ENCODE peak calls at places on chromosome 16, in six cellular contexts. S is H1, P is SK-N-SH, Y is HCT116, Q is GM12878, X is HepG2. D is an unnamed sample.

GRCh38 chr16:75247249-75247648 is 4.2 kb downstream of the BCAR1 start:
- DNase-seq in P (no peak), S (no peak), Y (no peak), Q (no peak), X (no peak), D (no peak)

GRCh38 chr16:81531415-81531814 is 86.8 kb downstream of the CMIP start:
- DNase-seq in Q (no peak), Y (no peak), P (no peak), S (no peak), X (no peak), D (no peak)

GRCh38 chr16:72946474-72947194 is 101.3 kb downstream of the ZFHX3 start:
- DNase-seq in P (no peak), S (no peak), Q (no peak), Y (no peak), X (no peak), D (no peak)

GRCh38 chr16:58850627-58851024 is 116.5 kb upstream of the GOT2 start:
- DNase-seq in P (no peak), S (no peak), Q (no peak), Y (no peak), X (no peak), D (no peak)

GRCh38 chr16:4795181-4795827 is at the start of gene SMIM22:
- DNase-seq in Y (no peak), Q (no peak), P (peak), X (no peak), S (no peak), D (no peak)

GRCh38 chr16:85523602-85524364 is 89.3 kb upstream of the GSE1 start:
- DNase-seq in P (peak), Y (no peak), Q (no peak), S (peak), X (peak), D (peak)

GRCh38 chr16:29675811-29676643 is 3.0 kb upstream of the QPRT start:
- DNase-seq in Y (peak), P (peak), Q (no peak), S (no peak), X (peak), D (peak)

GRCh38 chr16:68707341-68708152 is 29.5 kb upstream of the CDH1 start:
- DNase-seq in Q (no peak), S (peak), Y (peak), P (no peak), X (peak), D (no peak)

GRCh38 chr16:3879258-3879886 is 1.1 kb downstream of the CREBBP start:
- DNase-seq in Y (no peak), Q (no peak), S (no peak), X (no peak), P (peak), D (no peak)

GRCh38 chr16:30033270-30033669 is 2.2 kb upstream of the TLCD3B start:
- DNase-seq in P (no peak), Y (no peak), X (no peak), Q (no peak), S (no peak), D (no peak)

GRCh38 chr16:61595605-61596004 is 440.6 kb downstream of the CDH8 start:
- DNase-seq in X (peak), Q (no peak), P (no peak), Y (no peak), S (no peak), D (no peak)

GRCh38 chr16:76796978-76797377 is 394.0 kb upstream of the MON1B start:
- DNase-seq in Q (no peak), S (no peak), P (no peak), Y (no peak), X (no peak), D (no peak)

GRCh38 chr16:50642349-50642748 is 38.8 kb downstream of the SNX20 start:
- DNase-seq in X (peak), S (no peak), Q (no peak), P (no peak), Y (no peak), D (no peak)

GRCh38 chr16:27824786-27825185 is 238.7 kb downstream of the GSG1L start:
- DNase-seq in Q (no peak), X (no peak), P (no peak), S (no peak), Y (no peak), D (no peak)

GRCh38 chr16:88062341-88062861 is 111.2 kb downstream of the BANP start:
- DNase-seq in Y (no peak), Q (no peak), P (peak), X (no peak), S (no peak), D (no peak)

GRCh38 chr16:78122774-78123315 is 23.4 kb downstream of the WWOX start:
- DNase-seq in S (no peak), Q (no peak), Y (peak), X (peak), P (peak), D (peak)

GRCh38 chr16:24049113-24049512 is 207.0 kb upstream of the CACNG3 start:
- DNase-seq in X (no peak), Y (no peak), P (no peak), Q (no peak), S (no peak), D (no peak)

GRCh38 chr16:67779256-67780014 is 26.9 kb downstream of the RANBP10 start:
- DNase-seq in S (no peak), X (no peak), Y (no peak), Q (no peak), P (no peak), D (no peak)

GRCh38 chr16:57213462-57213861 is 27.3 kb downstream of the RSPRY1 start:
- DNase-seq in Q (no peak), Y (no peak), P (no peak), X (no peak), S (no peak), D (no peak)

GRCh38 chr16:54935411-54936085 is 4.9 kb downstream of the IRX5 start:
- DNase-seq in Q (no peak), Y (no peak), P (no peak), S (no peak), X (no peak), D (peak)

GRCh38 chr16:57985204-57986121 is 14.5 kb upstream of the CNGB1 start:
- DNase-seq in Y (no peak), Q (no peak), P (peak), X (no peak), S (no peak), D (no peak)

GRCh38 chr16:75323198-75323597 is 71.8 kb upstream of the BCAR1 start:
- DNase-seq in Q (no peak), X (no peak), P (no peak), Y (no peak), S (no peak), D (no peak)

GRCh38 chr16:17748005-17748719 is 277.4 kb upstream of the XYLT1 start:
- DNase-seq in X (no peak), Y (no peak), P (peak), Q (no peak), S (peak), D (no peak)

GRCh38 chr16:50368410-50369132 is at the start of gene BRD7:
- DNase-seq in Q (no peak), S (no peak), X (peak), Y (no peak), P (peak), D (no peak)

GRCh38 chr16:53892155-53892554 is 188.2 kb downstream of the FTO start:
- DNase-seq in S (no peak), Y (peak), P (peak), X (peak), Q (no peak), D (no peak)

GRCh38 chr16:72105978-72106377 is 12.3 kb downstream of the DHX38 start:
- DNase-seq in Y (no peak), S (no peak), X (no peak), P (no peak), Q (no peak), D (no peak)

GRCh38 chr16:80489173-80489572 is 51.6 kb upstream of the DYNLRB2 start:
- DNase-seq in Y (no peak), P (no peak), X (no peak), Q (no peak), S (no peak), D (no peak)

GRCh38 chr16:89257281-89257731 is 39.8 kb downstream of the ZNF778 start:
- DNase-seq in Y (no peak), Q (no peak), P (peak), X (no peak), S (no peak), D (no peak)
- TF ChIP-seq JUND in Y (no peak), Q (no peak), P (no peak), X (no peak), S (no peak), D (no peak)

DNA sequence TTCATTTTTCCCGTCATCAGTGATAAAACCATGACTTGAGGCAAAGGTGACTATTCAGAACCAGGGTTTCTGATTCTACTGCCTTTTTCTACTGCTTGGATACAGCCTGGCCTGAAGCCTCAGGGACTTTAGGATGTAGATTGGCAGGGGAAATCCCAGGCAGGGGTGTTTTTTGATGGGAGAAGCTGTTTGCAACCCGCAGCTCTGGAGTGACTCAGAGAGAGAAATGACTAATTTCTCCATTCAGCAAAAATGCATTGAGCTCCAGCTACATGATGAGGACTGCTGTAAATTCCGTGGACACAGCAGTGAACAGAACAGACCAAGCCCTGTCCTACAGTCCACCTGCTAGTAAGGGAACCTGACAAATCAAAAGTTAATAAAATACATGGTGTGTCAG is 560.6 kb downstream of the CDH13 start:
- DNase-seq in Y (no peak), P (no peak), Q (no peak), X (no peak), S (no peak), D (no peak)
- TF ChIP-seq JUND in Y (no peak), P (peak), Q (no peak), X (no peak), S (no peak), D (no peak)

GRCh38 chr16:89093602-89094251 is at the start of gene ACSF3:
- DNase-seq in S (no peak), Q (no peak), X (no peak), Y (no peak), P (peak), D (peak)
- TF ChIP-seq JUND in S (no peak), Q (no peak), X (no peak), Y (no peak), P (no peak), D (no peak)

DNA sequence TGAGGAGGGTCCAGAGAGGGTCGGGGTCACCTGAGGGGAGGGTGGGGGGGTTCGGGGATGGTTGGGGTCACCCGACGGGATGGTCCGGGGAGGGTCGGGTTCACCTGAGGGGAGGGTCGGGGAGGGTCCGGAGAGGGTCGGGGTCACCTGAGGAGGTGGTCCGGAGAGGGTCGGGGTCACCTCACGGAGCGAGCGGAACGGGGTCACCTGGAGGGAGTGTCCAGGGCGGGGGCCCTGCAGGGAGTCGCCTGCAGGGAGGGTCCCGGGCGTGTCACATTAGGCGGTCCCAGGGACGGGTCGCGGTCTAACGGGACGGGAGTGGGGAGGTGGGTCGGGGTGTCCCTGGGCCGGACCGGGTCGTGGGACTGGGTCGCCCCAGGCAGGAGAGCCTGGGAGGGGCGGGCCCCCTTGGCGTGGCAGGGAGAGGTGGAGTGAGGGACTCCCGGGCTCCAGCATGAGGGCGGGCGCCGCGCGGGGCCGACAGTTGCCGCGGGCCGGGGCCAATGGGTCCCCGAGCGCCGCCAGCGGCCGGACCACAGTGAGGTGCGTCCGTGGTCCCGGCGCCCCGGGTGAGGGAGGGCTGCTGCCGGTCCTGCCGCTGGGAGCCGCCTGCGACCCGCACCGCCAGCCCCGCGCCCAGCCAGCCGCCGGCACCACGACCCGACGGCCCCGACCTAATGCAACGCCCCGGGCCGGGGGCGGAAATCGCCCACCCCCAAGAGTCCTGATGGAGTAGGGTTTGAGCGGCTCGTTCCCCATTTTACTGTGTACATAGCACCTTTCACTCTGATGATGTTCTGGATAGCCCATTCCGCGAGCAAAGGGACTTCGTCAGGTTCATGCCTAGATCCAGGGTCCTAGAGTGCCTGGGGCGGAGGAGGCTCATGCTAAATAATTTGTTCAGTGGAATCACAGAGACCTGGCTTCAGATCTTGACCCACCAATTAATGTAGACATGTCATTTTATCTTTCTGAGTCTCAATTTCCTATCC is 1.2 kb upstream of the ABCA3 start:
- DNase-seq in P (no peak), Q (no peak), S (no peak), Y (no peak), X (no peak), D (no peak)
- TF ChIP-seq JUND in P (no peak), Q (no peak), S (no peak), Y (no peak), X (no peak), D (no peak)

DNA sequence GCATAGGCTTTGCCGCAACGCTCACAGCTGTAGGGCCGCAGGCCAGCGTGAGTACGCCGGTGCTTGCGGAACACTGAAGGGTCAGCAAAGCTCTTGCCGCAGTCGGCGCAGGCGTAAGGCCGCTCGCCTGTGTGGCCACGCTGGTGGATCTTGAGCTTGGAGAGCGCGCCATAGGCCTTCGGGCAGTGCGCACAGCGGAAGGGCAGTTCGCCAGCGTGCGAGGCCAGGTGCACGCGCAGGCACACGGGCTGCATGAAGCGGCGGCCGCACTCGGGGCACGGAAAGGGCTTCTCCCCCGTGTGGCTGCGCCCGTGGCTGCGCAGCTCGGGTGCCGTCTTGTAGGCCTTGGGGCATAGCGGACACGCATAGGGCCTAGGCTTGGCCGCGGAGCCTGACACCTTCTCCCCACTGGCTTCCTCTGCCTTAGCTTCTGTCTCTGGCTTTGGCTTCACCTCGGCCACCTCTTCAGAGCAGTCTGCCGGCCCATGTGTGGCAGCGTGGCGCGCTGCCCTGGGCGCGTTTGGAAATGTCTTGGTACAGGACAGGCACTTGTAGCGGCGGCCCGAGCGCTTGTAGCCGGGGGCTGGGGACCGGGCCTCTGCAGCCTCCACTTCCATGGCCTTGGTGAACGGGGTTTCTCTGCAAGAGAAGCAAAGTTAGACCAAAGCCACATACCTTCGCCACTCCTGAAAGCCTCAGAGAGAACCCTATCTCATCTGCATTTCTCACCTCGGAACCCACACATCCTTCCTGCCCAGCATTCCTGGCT is 10.0 kb downstream of the ZNF668 start:
- DNase-seq in P (no peak), X (no peak), S (no peak), Y (no peak), Q (no peak), D (no peak)
- TF ChIP-seq JUND in P (no peak), X (no peak), S (no peak), Y (no peak), Q (no peak), D (no peak)

GRCh38 chr16:13168091-13168572 is 266.7 kb downstream of the SHISA9 start:
- DNase-seq in X (no peak), Q (no peak), Y (no peak), P (peak), S (no peak), D (no peak)
- TF ChIP-seq JUND in X (no peak), Q (no peak), Y (no peak), P (no peak), S (no peak), D (no peak)

D was measured in T47D.